ENCODE peak calls at places on chromosomes 3 and 15, in eight cellular contexts. Z, O, K, S, U, D, Y and L are unnamed samples.

GRCh38 chr3:156449712-156450574 is 105.0 kb downstream of the SSR3 start:
- DNase-seq in O (no peak), U (no peak), D (no peak), S (no peak), Z (peak), K (no peak), Y (no peak), L (peak)

GRCh38 chr3:66037986-66038369 is 740 bp downstream of the MAGI1 start:
- DNase-seq in S (no peak), D (no peak), K (peak), U (peak), O (peak), Y (no peak), Z (no peak), L (peak)

GRCh38 chr3:172380632-172381031 is 67.6 kb downstream of the GHSR start:
- DNase-seq in O (no peak), U (no peak), S (no peak), D (no peak), K (no peak), Y (no peak), Z (no peak), L (no peak)

GRCh38 chr15:31740203-31740602 is 290.1 kb upstream of the CHRNA7 start:
- DNase-seq in Y (no peak), O (no peak), S (no peak), K (no peak), D (no peak), U (no peak), Z (peak), L (no peak)

GRCh38 chr3:42872718-42873117 is 3.0 kb downstream of the CYP8B1 start:
- DNase-seq in K (no peak), Y (no peak), D (no peak), O (no peak), Z (no peak), S (no peak), U (no peak), L (no peak)

GRCh38 chr3:181081930-181082329 is 92.4 kb upstream of the DNAJC19 start:
- DNase-seq in K (no peak), Z (no peak), Y (no peak), S (no peak), D (no peak), U (no peak), O (no peak), L (no peak)

GRCh38 chr3:83039422-83039821 is 1278.0 kb upstream of the GBE1 start:
- DNase-seq in O (no peak), D (no peak), U (no peak), Y (no peak), K (no peak), S (no peak), Z (peak), L (no peak)

GRCh38 chr15:70507772-70508351 is 255.5 kb downstream of the UACA start:
- DNase-seq in O (peak), S (no peak), U (no peak), D (no peak), K (no peak), Y (no peak), Z (no peak), L (peak)

GRCh38 chr15:28182731-28183130 is 83.6 kb upstream of the OCA2 start:
- DNase-seq in D (no peak), Z (no peak), O (no peak), S (no peak), U (peak), Y (no peak), K (no peak), L (no peak)

GRCh38 chr3:146783446-146783845 is 178.3 kb upstream of the PLSCR5 start:
- DNase-seq in D (no peak), O (no peak), K (no peak), S (no peak), Y (no peak), Z (no peak), U (no peak), L (no peak)

GRCh38 chr3:44939581-44940036 is 36.4 kb downstream of the ZDHHC3 start:
- DNase-seq in Y (no peak), Z (no peak), O (peak), D (no peak), S (no peak), U (no peak), K (no peak), L (no peak)

GRCh38 chr3:40546811-40547210 is 22.1 kb downstream of the ZNF621 start:
- DNase-seq in K (no peak), Y (no peak), Z (no peak), U (no peak), O (no peak), D (no peak), S (no peak), L (peak)

GRCh38 chr15:63388511-63388910 is 6.9 kb upstream of the CA12 start:
- DNase-seq in Y (no peak), O (no peak), Z (no peak), K (no peak), U (no peak), D (no peak), S (peak), L (no peak)

GRCh38 chr3:198076722-198077308 is 116.8 kb downstream of the LMLN start:
- DNase-seq in Z (no peak), S (no peak), U (no peak), K (no peak), D (no peak), Y (no peak), O (no peak), L (no peak)

DNA sequence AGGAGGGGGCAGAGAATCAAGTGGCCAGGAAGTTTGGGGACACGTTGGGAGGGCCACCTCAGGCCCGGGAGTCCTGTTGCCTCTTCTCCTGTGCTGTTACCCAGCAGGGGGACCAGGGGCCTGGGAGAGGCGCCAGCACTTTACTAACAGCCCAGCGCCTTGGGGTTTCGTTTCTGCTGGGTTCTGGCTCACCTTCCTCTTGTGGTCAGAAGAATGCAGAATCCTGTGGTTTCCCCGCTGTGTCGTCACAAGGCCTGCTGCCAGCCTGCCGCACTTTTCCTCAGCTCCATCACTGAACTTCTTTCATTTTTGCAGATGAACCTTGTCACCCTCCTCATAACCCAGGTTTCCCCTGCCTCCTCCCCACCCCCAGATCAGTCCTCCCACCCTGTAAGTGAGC is 67.7 kb downstream of the SLC30A4 start:
- DNase-seq in D (peak), O (peak), K (peak), Z (no peak), S (peak), Y (peak), U (no peak), L (peak)
- H3K27ac ChIP-seq in D (no peak), O (peak), K (no peak), Z (no peak), S (peak), Y (no peak), U (no peak), L (peak)

DNA sequence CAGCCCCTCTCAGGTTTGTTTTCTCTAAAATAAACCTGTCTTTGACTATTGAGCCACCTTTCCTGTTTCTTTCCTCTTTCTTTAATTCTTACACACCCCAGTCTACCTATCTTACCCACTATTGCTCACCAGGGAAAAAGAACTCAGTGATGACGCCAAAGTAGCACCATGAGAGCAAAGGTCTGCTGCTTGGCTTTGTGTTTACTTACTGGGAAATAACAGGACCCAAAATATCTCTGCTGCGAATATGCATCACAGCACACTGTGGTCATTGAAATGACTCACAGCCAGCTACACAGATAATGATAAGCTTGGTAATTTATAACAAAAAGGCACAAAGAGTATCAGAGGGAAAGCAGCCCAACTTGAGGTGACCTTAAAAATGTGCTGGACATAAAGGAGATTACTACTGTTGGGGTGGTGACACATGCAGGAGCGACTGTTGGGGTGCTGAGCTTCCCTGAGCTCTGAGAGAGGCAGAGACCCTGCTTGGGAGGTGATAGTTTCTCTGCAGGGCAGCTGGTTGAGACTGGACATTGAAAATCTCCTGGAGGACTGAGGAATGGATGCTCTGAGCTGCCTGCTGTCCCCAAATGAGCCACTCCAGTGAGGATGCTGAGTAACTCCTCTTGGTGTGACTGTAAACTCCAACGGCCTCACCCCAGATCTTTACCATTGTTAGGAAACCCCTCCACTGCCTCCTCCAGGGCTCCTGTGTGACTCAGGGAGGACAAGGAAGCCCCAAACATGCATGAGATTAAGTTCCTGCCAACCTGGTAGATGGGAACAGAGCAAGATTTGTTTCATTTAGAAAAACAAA is 14.5 kb downstream of the EFCAB12 start:
- DNase-seq in Y (no peak), Z (no peak), O (no peak), U (no peak), K (no peak), S (no peak), D (no peak), L (peak)
- H3K27ac ChIP-seq in Y (no peak), Z (no peak), O (peak), U (no peak), K (peak), S (no peak), D (no peak), L (no peak)

GRCh38 chr3:184525337-184526157 is 36.0 kb upstream of the EPHB3 start:
- DNase-seq in K (no peak), S (no peak), U (peak), Z (peak), D (no peak), Y (peak), O (no peak), L (peak)

GRCh38 chr3:184526158-184526483 is 35.5 kb upstream of the EPHB3 start:
- DNase-seq in K (no peak), S (no peak), U (no peak), Z (peak), D (no peak), Y (no peak), O (no peak), L (no peak)

GRCh38 chr3:184523825-184524615 is 37.6 kb upstream of the EPHB3 start:
- DNase-seq in Z (peak), U (no peak), Y (peak), O (no peak), S (no peak), D (no peak), K (no peak), L (peak)

GRCh38 chr3:184524981-184525336 is 36.6 kb upstream of the EPHB3 start:
- DNase-seq in O (no peak), Z (peak), D (no peak), S (no peak), K (no peak), U (no peak), Y (peak), L (peak)
- H3K27ac ChIP-seq in O (peak), Z (peak), D (peak), S (no peak), K (peak), U (no peak), Y (peak), L (peak)

DNA sequence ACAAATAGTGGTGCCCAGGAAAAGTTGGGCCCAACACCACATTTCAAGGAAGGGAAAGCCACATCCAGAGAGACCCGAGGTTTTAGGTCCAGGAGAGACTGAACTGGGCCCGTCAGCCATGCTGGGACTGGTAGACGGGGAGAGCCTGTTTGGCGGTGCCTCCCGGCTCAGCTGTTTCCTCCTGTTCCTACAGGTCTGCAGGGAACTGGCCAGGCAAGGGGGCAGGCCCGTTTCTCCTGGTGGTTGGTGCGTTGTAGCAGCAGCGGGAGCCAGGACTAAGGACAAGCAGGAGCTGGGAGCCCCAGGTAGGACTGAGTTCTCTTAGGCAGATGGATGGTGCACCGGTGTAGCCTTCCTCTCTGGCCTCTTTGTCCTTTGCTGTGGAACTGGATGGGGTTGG is 3.9 kb downstream of the PRKCD start:
- DNase-seq in Y (no peak), Z (peak), O (no peak), K (no peak), D (no peak), U (no peak), S (no peak), L (no peak)
- H3K27ac ChIP-seq in Y (no peak), Z (no peak), O (no peak), K (peak), D (no peak), U (no peak), S (peak), L (no peak)

GRCh38 chr3:49017978-49018706 is at the start of gene DALRD3:
- DNase-seq in K (peak), S (no peak), U (peak), O (peak), Y (peak), Z (peak), D (peak), L (peak)

GRCh38 chr3:49018707-49019006 is 277 bp upstream of the DALRD3 start:
- DNase-seq in K (no peak), Y (no peak), U (no peak), S (no peak), D (no peak), O (no peak), Z (no peak), L (no peak)

GRCh38 chr3:49017646-49017977 is 768 bp downstream of the DALRD3 start:
- DNase-seq in S (no peak), D (no peak), Y (no peak), K (no peak), U (no peak), Z (peak), O (no peak), L (no peak)

GRCh38 chr3:49016414-49017228 is 1.8 kb downstream of the DALRD3 start:
- DNase-seq in K (no peak), D (no peak), O (no peak), Y (no peak), U (no peak), S (no peak), Z (no peak), L (no peak)

DNA sequence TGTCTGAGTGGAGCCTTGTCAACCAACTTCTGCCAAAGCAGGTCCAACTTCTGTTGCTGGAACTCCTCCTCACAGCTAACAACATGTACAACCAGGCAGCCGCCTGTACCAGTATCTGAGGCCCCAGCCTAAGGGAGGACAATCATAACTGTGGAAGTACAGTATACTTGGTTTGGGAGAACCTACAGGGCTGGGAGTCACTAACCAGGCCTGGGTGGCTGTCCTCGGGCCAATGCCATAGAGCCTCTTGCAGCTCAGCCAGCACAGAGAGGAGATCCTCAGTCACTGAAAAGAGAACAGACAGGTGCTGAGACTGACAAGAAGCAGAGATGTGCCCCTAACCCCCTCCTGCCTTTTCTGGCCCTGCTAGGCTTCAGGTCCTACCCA is 1.2 kb downstream of the DALRD3 start:
- DNase-seq in Z (no peak), Y (no peak), K (peak), S (no peak), O (no peak), U (no peak), D (no peak), L (no peak)
- H3K27ac ChIP-seq in Z (no peak), Y (no peak), K (peak), S (peak), O (peak), U (no peak), D (peak), L (no peak)

GRCh38 chr15:55917881-55918296 is 75.5 kb downstream of the NEDD4 start:
- DNase-seq in S (no peak), U (no peak), Y (no peak), Z (peak), K (no peak), O (no peak), D (no peak), L (peak)

GRCh38 chr15:55915221-55915620 is 78.2 kb downstream of the NEDD4 start:
- DNase-seq in D (no peak), U (no peak), K (no peak), Y (no peak), S (no peak), O (no peak), Z (no peak), L (no peak)

GRCh38 chr15:55914446-55914845 is 79.0 kb downstream of the NEDD4 start:
- DNase-seq in Z (no peak), U (no peak), O (no peak), D (no peak), S (no peak), Y (no peak), K (no peak), L (no peak)

GRCh38 chr15:55915876-55916567 is 77.4 kb downstream of the NEDD4 start:
- DNase-seq in O (no peak), K (no peak), Y (no peak), S (no peak), U (no peak), D (no peak), Z (no peak), L (no peak)

GRCh38 chr15:55916666-55917409 is 76.6 kb downstream of the NEDD4 start:
- DNase-seq in U (no peak), S (no peak), O (no peak), K (no peak), Z (no peak), D (no peak), Y (no peak), L (peak)
- H3K27ac ChIP-seq in U (no peak), S (peak), O (no peak), K (no peak), Z (no peak), D (no peak), Y (no peak), L (peak)

GRCh38 chr3:24047513-24047912 is 102.4 kb downstream of the NR1D2 start:
- DNase-seq in D (no peak), Y (no peak), S (no peak), O (no peak), K (no peak), Z (no peak), U (no peak), L (no peak)
- H3K27ac ChIP-seq in D (no peak), Y (no peak), S (peak), O (peak), K (peak), Z (no peak), U (no peak), L (peak)

DNA sequence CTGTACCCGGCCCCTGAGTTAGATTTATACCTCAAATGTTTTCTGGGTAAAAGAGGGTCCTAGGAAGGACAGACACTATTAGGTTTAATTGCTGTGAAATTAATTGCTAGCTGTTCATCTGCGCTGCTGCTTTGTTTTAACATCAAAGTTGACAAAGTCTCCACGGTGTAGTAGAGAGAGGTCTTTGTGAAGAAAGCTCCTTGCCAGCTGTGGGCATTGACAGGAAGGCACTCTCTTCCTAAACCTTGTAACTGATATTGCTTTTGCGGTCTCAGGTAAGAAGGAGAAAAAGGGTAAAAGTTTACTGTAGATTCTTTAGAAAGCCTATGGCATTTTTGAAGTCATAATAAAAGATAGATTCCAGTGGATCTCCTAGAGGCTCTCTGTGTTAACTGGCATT is 68.1 kb downstream of the PTPRG start:
- DNase-seq in U (no peak), K (no peak), S (no peak), Y (no peak), D (no peak), Z (no peak), O (no peak), L (no peak)
- H3K27ac ChIP-seq in U (no peak), K (no peak), S (peak), Y (no peak), D (no peak), Z (peak), O (no peak), L (no peak)